ENCODE peak calls at places on chromosomes 7 and 10, in four cellular contexts. N is ovary, X is keratinocyte, I is cardiac muscle cell. G is an unnamed sample. For H3K27me3, the result is how much of the 10 kb centered on the place peaks cover.

GRCh38 chr7:50598455-50599343 is 33.5 kb upstream of the DDC start:
- DNase-seq in N (no peak), X (no peak), I (no peak), G (no peak)

GRCh38 chr7:10632707-10633106 is 341.0 kb upstream of the PHF14 start:
- DNase-seq in N (no peak), X (no peak), I (no peak), G (no peak)

GRCh38 chr7:108114117-108114841 is 15.9 kb downstream of the LAMB4 start:
- DNase-seq in N (no peak), X (peak), I (no peak), G (no peak)

GRCh38 chr7:2661602-2662272 is 26.3 kb upstream of the AMZ1 start:
- DNase-seq in N (no peak), X (no peak), I (no peak), G (no peak)

GRCh38 chr10:77939561-77940001 is 13.0 kb upstream of the DLG5 start:
- DNase-seq in N (peak), X (no peak), I (peak), G (no peak)

GRCh38 chr7:5143935-5144903 is 45.8 kb upstream of the WIPI2 start:
- DNase-seq in N (no peak), X (no peak), I (peak), G (no peak)

GRCh38 chr10:108454793-108455192 is 1290.3 kb upstream of the SORCS1 start:
- DNase-seq in N (no peak), X (no peak), I (no peak), G (peak)

GRCh38 chr10:5965266-5965665 is 12.1 kb downstream of the IL15RA start:
- DNase-seq in N (no peak), X (no peak), I (no peak), G (no peak)

GRCh38 chr10:33455029-33455428 is 120.6 kb upstream of the NRP1 start:
- DNase-seq in N (no peak), X (no peak), I (no peak), G (no peak)

GRCh38 chr10:17617031-17617911 is at the start of gene HACD1:
- DNase-seq in N (peak), X (no peak), I (peak), G (no peak)

GRCh38 chr7:44309271-44310091 is 15.9 kb downstream of the CAMK2B start:
- DNase-seq in N (peak), X (no peak), I (peak), G (no peak)

GRCh38 chr10:76572021-76572420 is 1065.6 kb downstream of the KCNMA1 start:
- DNase-seq in N (no peak), X (no peak), I (peak), G (no peak)

GRCh38 chr10:97612386-97612785 is 20.9 kb downstream of the MORN4 start:
- DNase-seq in N (no peak), X (peak), I (peak), G (no peak)

GRCh38 chr10:34656676-34657075 is 158.4 kb downstream of the PARD3 start:
- DNase-seq in N (no peak), X (no peak), I (no peak), G (no peak)

GRCh38 chr7:116557901-116558300 is 33.1 kb downstream of the CAV1 start:
- DNase-seq in N (no peak), X (no peak), I (no peak), G (no peak)

GRCh38 chr10:3293536-3294431 is 121.2 kb upstream of the PITRM1 start:
- DNase-seq in N (no peak), X (no peak), I (no peak), G (no peak)

GRCh38 chr7:71787513-71787912 is 624.6 kb downstream of the CALN1 start:
- DNase-seq in N (no peak), X (no peak), I (peak), G (no peak)

GRCh38 chr7:44845476-44845875 is 2.4 kb downstream of the H2AZ2 start:
- DNase-seq in N (no peak), X (no peak), I (no peak), G (no peak)

GRCh38 chr7:151080091-151080521 is 503 bp downstream of the FASTK start:
- DNase-seq in N (no peak), X (no peak), I (peak), G (no peak)

GRCh38 chr7:33062023-33062781 is at the start of gene NT5C3A:
- DNase-seq in N (no peak), X (no peak), I (peak), G (no peak)

GRCh38 chr10:11424456-11425287 is 186.8 kb downstream of the USP6NL start:
- DNase-seq in N (peak), X (no peak), I (peak), G (no peak)

GRCh38 chr7:53191296-53191695 is 155.9 kb downstream of the POM121L12 start:
- DNase-seq in N (no peak), X (no peak), I (no peak), G (no peak)

GRCh38 chr10:81192404-81192803 is 654.7 kb downstream of the SH2D4B start:
- DNase-seq in N (no peak), X (no peak), I (no peak), G (no peak)

GRCh38 chr10:119859422-119860258 is 13.0 kb downstream of the MCMBP start:
- DNase-seq in N (no peak), X (no peak), I (peak), G (no peak)

GRCh38 chr7:116797611-116798010 is 64.8 kb upstream of the CAPZA2 start:
- DNase-seq in N (no peak), X (no peak), I (no peak), G (no peak)

GRCh38 chr7:54904130-54904529 is 114.7 kb upstream of the EGFR start:
- DNase-seq in N (no peak), X (no peak), I (peak), G (peak)

GRCh38 chr10:62045765-62046521 is 144.4 kb downstream of the ARID5B start:
- DNase-seq in N (no peak), X (no peak), I (peak), G (peak)

GRCh38 chr7:103680161-103681144 is 234.4 kb upstream of the SLC26A5 start:
- DNase-seq in N (no peak), X (no peak), I (no peak), G (no peak)

GRCh38 chr10:11515596-11516418 is 95.6 kb downstream of the USP6NL start:
- DNase-seq in N (peak), X (peak), I (peak), G (no peak)

GRCh38 chr7:137882806-137883205 is 36.0 kb upstream of the DGKI start:
- DNase-seq in N (no peak), X (no peak), I (no peak), G (no peak)

GRCh38 chr7:138625849-138626230 is 75.3 kb downstream of the SVOPL start:
- DNase-seq in N (no peak), X (no peak), I (no peak), G (no peak)

GRCh38 chr10:44422631-44423030 is 37.7 kb upstream of the CXCL12 start:
- DNase-seq in N (no peak), X (no peak), I (no peak), G (no peak)

GRCh38 chr10:103013398-103013797 is 95.3 kb downstream of the CNNM2 start:
- DNase-seq in N (no peak), X (no peak), I (no peak), G (no peak)

GRCh38 chr7:39186131-39186530 is 208.4 kb downstream of the POU6F2 start:
- DNase-seq in N (no peak), X (no peak), I (no peak), G (no peak)

GRCh38 chr7:36474283-36475010 is 84.8 kb downstream of the ANLN start:
- DNase-seq in N (no peak), X (no peak), I (peak), G (no peak)

GRCh38 chr10:79025113-79025832 is 43.5 kb upstream of the ZMIZ1 start:
- DNase-seq in N (no peak), X (no peak), I (no peak), G (no peak)

GRCh38 chr10:96656839-96657238 is 63.5 kb downstream of the PIK3AP1 start:
- DNase-seq in N (no peak), X (no peak), I (no peak), G (no peak)

GRCh38 chr10:113108180-113108835 is 158.3 kb downstream of the TCF7L2 start:
- DNase-seq in N (no peak), X (no peak), I (no peak), G (no peak)
- TF ChIP-seq CTCF in N (no peak), X (peak), I (peak), G (peak)

DNA sequence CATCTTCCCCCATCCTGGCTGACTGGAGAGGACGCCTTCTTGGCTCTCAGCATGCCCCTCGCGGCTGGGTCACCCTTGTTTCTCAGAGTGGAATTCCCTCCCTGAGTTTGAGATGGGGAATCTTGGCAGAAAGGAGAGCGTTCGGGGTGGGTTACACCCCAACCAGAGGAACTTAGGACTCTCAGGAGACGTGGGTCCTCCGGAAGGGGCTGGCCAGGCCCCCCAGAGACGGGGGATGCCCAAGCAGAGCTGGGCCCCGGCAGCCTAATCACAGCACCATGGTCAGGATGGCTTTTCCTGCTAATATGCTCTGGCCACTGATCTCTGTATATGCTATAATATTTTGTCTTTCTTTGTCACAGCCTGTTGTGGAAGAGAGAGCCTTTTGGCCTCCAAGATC is 214.3 kb downstream of the WDR37 start:
- DNase-seq in N (no peak), X (no peak), I (no peak), G (no peak)
- H3K27me3 ChIP-seq in N (under half), X (under half), I (under half), G (under half)

DNA sequence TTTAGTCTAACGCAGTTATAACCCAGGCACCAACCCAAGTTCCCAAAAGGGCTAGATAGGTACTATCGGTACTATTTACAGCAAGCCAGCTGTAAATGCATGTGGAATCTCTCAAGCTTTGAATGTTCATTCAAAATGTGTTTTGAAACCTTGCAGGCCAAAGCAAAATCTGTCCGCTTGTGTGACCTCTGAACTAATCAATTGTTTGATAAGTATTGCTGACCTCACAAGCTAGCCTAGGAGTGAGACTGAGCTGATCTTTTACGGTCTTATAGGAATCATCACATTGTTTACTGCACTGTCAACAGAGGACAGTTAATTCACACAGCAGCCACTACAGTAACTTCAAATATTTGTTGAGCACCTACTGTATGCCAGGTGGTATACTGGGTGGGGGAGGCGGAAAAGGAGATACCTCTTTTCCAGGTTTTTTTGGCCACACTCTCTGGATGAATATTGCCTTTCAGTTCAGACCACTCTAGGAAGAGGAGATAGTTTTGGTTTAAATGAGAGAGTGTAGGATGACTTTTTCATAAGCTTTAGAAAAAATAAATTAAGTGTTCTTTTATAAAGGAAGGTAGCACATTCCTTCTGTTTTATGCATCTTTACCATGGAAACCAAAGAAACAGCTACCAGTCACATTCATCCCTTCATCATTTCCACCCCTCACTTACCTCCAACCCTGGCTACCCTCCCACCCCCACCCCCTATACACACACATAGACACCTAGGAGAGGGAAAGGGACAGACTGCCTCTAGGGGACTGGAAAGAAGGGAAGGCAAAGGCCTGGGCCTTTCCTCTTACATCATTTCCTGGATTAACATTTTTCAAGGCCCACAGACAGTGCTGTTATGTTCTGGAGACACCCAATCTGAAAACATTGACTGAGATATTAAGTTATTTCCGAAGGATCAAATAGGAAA is 2.4 kb downstream of the PAPSS2 start:
- DNase-seq in N (no peak), X (no peak), I (peak), G (no peak)
- H3K4me3 ChIP-seq in N (no peak), X (no peak), I (no peak), G (peak)

GRCh38 chr10:25758041-25758457 is 176.0 kb upstream of the MYO3A start:
- DNase-seq in N (no peak), X (no peak), I (peak), G (no peak)
- TF ChIP-seq CTCF in N (no peak), X (no peak), I (peak), G (no peak)

DNA sequence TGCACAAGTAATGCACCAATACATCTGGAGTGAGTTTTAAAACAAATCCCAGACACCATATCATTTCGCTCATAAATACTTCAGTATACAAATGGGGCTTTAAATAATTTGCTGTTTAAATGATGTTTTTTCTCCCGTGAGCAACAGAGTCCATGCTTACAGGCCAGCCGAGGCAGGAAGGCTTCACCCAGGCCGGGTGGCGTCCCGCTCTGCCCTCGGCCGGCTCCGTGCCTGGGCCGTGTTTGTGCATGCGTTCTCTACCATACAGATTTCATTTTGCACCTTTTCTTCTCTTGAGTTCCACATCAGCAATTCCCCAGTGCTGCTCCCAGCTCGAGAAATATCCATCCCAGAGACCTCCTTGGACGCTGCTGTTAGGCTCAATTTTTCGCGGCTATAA is 91.8 kb downstream of the MICALL2 start:
- DNase-seq in N (no peak), X (no peak), I (no peak), G (no peak)
- H3K27me3 ChIP-seq in N (under half), X (under half), I (under half), G (under half)

GRCh38 chr7:80145780-80146422 is 11.3 kb downstream of the GNAI1 start:
- DNase-seq in N (no peak), X (no peak), I (peak), G (no peak)
- H3K4me3 ChIP-seq in N (no peak), X (peak), I (no peak), G (no peak)

GRCh38 chr7:19970514-19970913 is 197.1 kb upstream of the TMEM196 start:
- DNase-seq in N (no peak), X (no peak), I (no peak), G (no peak)
- TF ChIP-seq CTCF in N (no peak), X (no peak), I (no peak), G (no peak)

GRCh38 chr7:139899328-139900020 is 70.4 kb downstream of the TBXAS1 start:
- DNase-seq in N (no peak), X (no peak), I (no peak), G (no peak)
- H3K27me3 ChIP-seq in N (under half), X (under half), I (under half), G (under half)

GRCh38 chr7:27117687-27118491 is 12.7 kb downstream of the HOXA4 start:
- DNase-seq in N (no peak), X (no peak), I (no peak), G (no peak)
- H3K4me3 ChIP-seq in N (no peak), X (no peak), I (no peak), G (no peak)

DNA sequence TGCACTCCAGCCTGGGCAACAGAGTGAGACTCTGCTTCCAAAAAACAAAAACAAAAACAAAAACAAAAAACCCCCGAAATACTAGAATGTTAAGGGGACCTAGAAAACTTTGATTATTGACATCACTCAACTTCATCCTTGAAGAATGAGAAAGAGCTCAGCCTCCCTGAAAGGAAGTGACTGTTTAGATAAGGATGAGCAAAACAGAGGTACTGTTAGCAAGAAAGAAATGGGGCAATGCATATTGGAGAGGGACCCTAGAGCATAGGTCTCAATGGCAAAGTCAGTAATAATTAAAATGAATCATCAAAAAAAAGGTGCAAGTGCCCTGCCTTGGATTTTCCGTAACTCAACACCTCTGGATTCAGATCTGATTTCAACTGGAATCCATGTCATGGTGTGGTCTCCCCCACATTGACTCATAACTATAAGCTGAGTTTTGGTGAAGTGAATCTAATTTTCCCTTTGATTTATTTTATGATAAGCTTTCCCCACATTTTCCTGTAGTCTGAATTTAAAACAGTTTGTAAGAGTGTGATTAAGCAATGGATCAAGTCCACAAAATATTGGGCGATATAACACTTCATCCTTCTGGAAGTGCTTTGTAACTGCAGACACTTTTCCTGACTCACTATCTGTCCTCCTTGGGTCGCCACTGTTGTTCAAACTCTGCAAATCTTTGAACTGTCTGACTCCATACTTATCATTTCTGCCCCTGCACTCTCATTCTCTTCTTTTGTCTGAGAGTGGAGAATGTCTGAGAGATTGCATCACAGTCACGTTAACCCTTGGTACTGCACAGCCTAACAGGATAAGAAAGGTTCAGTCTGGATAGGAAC is 224.8 kb upstream of the LYZL1 start:
- DNase-seq in N (no peak), X (no peak), I (peak), G (no peak)
- TF ChIP-seq CTCF in N (no peak), X (no peak), I (peak), G (peak)